ENCODE peak calls at places on chromosomes 11 and 22, in six cellular contexts. One of them, this sample, is unnamed. For H3K4me1, the result is how much of the 10 kb centered on the place peaks cover.

GRCh38 chr11:35006389-35007128 is 90.1 kb downstream of the PDHX start:
- DNase-seq in sigmoid colon: no peak
- DNase-seq in psoas muscle: no peak
- DNase-seq in IMR-90: peak
- DNase-seq in cardiac muscle cell: no peak
- DNase-seq in SJSA1: no peak
- DNase-seq in this sample: no peak

GRCh38 chr11:69337211-69337721 is 43.3 kb downstream of the MYEOV start:
- DNase-seq in cardiac muscle cell: no peak
- DNase-seq in sigmoid colon: no peak
- DNase-seq in psoas muscle: no peak
- DNase-seq in IMR-90: peak
- DNase-seq in SJSA1: peak
- DNase-seq in this sample: no peak

GRCh38 chr22:45460288-45461109 is 42.2 kb upstream of the FBLN1 start:
- DNase-seq in SJSA1: no peak
- DNase-seq in sigmoid colon: peak
- DNase-seq in cardiac muscle cell: peak
- DNase-seq in psoas muscle: peak
- DNase-seq in IMR-90: peak
- DNase-seq in this sample: no peak

GRCh38 chr11:112270551-112271180 is 10.0 kb upstream of the PLET1 start:
- DNase-seq in cardiac muscle cell: no peak
- DNase-seq in IMR-90: no peak
- DNase-seq in SJSA1: no peak
- DNase-seq in psoas muscle: no peak
- DNase-seq in sigmoid colon: no peak
- DNase-seq in this sample: no peak

GRCh38 chr11:24842308-24842707 is 345.5 kb downstream of the LUZP2 start:
- DNase-seq in IMR-90: no peak
- DNase-seq in SJSA1: no peak
- DNase-seq in cardiac muscle cell: no peak
- DNase-seq in sigmoid colon: no peak
- DNase-seq in psoas muscle: no peak
- DNase-seq in this sample: no peak

GRCh38 chr11:74288161-74288560 is 23.3 kb downstream of the P4HA3 start:
- DNase-seq in sigmoid colon: no peak
- DNase-seq in psoas muscle: no peak
- DNase-seq in IMR-90: peak
- DNase-seq in SJSA1: no peak
- DNase-seq in cardiac muscle cell: peak
- DNase-seq in this sample: no peak

GRCh38 chr11:46900091-46900746 is 18.1 kb downstream of the LRP4 start:
- DNase-seq in SJSA1: no peak
- DNase-seq in cardiac muscle cell: no peak
- DNase-seq in sigmoid colon: no peak
- DNase-seq in IMR-90: no peak
- DNase-seq in psoas muscle: no peak
- DNase-seq in this sample: no peak

GRCh38 chr11:64285885-64286800 is 495 bp downstream of the GPR137 start:
- DNase-seq in cardiac muscle cell: no peak
- DNase-seq in sigmoid colon: no peak
- DNase-seq in IMR-90: no peak
- DNase-seq in SJSA1: no peak
- DNase-seq in psoas muscle: peak
- DNase-seq in this sample: no peak

GRCh38 chr11:12677131-12677530 is 2.9 kb downstream of the TEAD1 start:
- DNase-seq in cardiac muscle cell: peak
- DNase-seq in IMR-90: no peak
- DNase-seq in SJSA1: no peak
- DNase-seq in sigmoid colon: no peak
- DNase-seq in psoas muscle: no peak
- DNase-seq in this sample: no peak

GRCh38 chr11:83033972-83034672 is 37.6 kb downstream of the RAB30 start:
- DNase-seq in sigmoid colon: peak
- DNase-seq in psoas muscle: peak
- DNase-seq in IMR-90: peak
- DNase-seq in cardiac muscle cell: peak
- DNase-seq in SJSA1: no peak
- DNase-seq in this sample: no peak

GRCh38 chr22:25071720-25072119 is 119.2 kb downstream of the KIAA1671 start:
- DNase-seq in IMR-90: no peak
- DNase-seq in SJSA1: no peak
- DNase-seq in psoas muscle: no peak
- DNase-seq in cardiac muscle cell: no peak
- DNase-seq in sigmoid colon: no peak
- DNase-seq in this sample: no peak

GRCh38 chr22:44965171-44965570 is 44.6 kb downstream of the PHF21B start:
- DNase-seq in sigmoid colon: no peak
- DNase-seq in cardiac muscle cell: no peak
- DNase-seq in psoas muscle: no peak
- DNase-seq in SJSA1: no peak
- DNase-seq in IMR-90: no peak
- DNase-seq in this sample: no peak

GRCh38 chr22:49767355-49768062 is 60.2 kb downstream of the BRD1 start:
- DNase-seq in cardiac muscle cell: peak
- DNase-seq in SJSA1: no peak
- DNase-seq in sigmoid colon: peak
- DNase-seq in IMR-90: peak
- DNase-seq in psoas muscle: peak
- DNase-seq in this sample: peak

GRCh38 chr11:66259976-66260375 is 8.5 kb upstream of the RAB1B start:
- DNase-seq in SJSA1: no peak
- DNase-seq in IMR-90: no peak
- DNase-seq in sigmoid colon: no peak
- DNase-seq in cardiac muscle cell: no peak
- DNase-seq in psoas muscle: no peak
- DNase-seq in this sample: no peak

GRCh38 chr11:35483131-35483800 is 42.1 kb downstream of the PAMR1 start:
- DNase-seq in IMR-90: peak
- DNase-seq in sigmoid colon: no peak
- DNase-seq in cardiac muscle cell: peak
- DNase-seq in SJSA1: peak
- DNase-seq in psoas muscle: no peak
- DNase-seq in this sample: no peak

GRCh38 chr11:62654297-62654696 is 1.2 kb upstream of the INTS5 start:
- DNase-seq in SJSA1: no peak
- DNase-seq in psoas muscle: no peak
- DNase-seq in sigmoid colon: no peak
- DNase-seq in cardiac muscle cell: no peak
- DNase-seq in IMR-90: no peak
- DNase-seq in this sample: no peak

GRCh38 chr11:68380786-68381622 is 68.6 kb downstream of the LRP5 start:
- DNase-seq in psoas muscle: peak
- DNase-seq in sigmoid colon: peak
- DNase-seq in cardiac muscle cell: peak
- DNase-seq in IMR-90: peak
- DNase-seq in SJSA1: no peak
- DNase-seq in this sample: no peak

GRCh38 chr11:120088056-120088455 is 49.9 kb downstream of the TRIM29 start:
- DNase-seq in cardiac muscle cell: no peak
- DNase-seq in psoas muscle: no peak
- DNase-seq in IMR-90: no peak
- DNase-seq in SJSA1: no peak
- DNase-seq in sigmoid colon: no peak
- DNase-seq in this sample: no peak

GRCh38 chr11:17991799-17992433 is 20.9 kb downstream of the SERGEF start:
- DNase-seq in sigmoid colon: no peak
- DNase-seq in psoas muscle: no peak
- DNase-seq in cardiac muscle cell: peak
- DNase-seq in IMR-90: peak
- DNase-seq in SJSA1: peak
- DNase-seq in this sample: no peak

GRCh38 chr22:41682033-41682807 is 6.4 kb downstream of the SNU13 start:
- DNase-seq in cardiac muscle cell: peak
- DNase-seq in SJSA1: peak
- DNase-seq in psoas muscle: peak
- DNase-seq in sigmoid colon: peak
- DNase-seq in IMR-90: peak
- DNase-seq in this sample: no peak

GRCh38 chr11:101759771-101760450 is 154.9 kb upstream of the CEP126 start:
- DNase-seq in cardiac muscle cell: no peak
- DNase-seq in IMR-90: peak
- DNase-seq in SJSA1: no peak
- DNase-seq in psoas muscle: no peak
- DNase-seq in sigmoid colon: no peak
- DNase-seq in this sample: no peak

GRCh38 chr11:6745018-6745417 is 26.8 kb downstream of the OR2AG2 start:
- DNase-seq in sigmoid colon: no peak
- DNase-seq in SJSA1: no peak
- DNase-seq in psoas muscle: no peak
- DNase-seq in cardiac muscle cell: no peak
- DNase-seq in IMR-90: no peak
- DNase-seq in this sample: no peak
- H3K4me1 ChIP-seq in sigmoid colon: under half
- H3K4me1 ChIP-seq in SJSA1: under half
- H3K4me1 ChIP-seq in psoas muscle: under half
- H3K4me1 ChIP-seq in cardiac muscle cell: under half
- H3K4me1 ChIP-seq in IMR-90: under half
- H3K4me1 ChIP-seq in this sample: under half

GRCh38 chr22:19992921-19993355 is 23.7 kb downstream of the ARVCF start:
- DNase-seq in sigmoid colon: no peak
- DNase-seq in IMR-90: no peak
- DNase-seq in cardiac muscle cell: no peak
- DNase-seq in SJSA1: no peak
- DNase-seq in psoas muscle: peak
- DNase-seq in this sample: no peak

GRCh38 chr22:19994851-19995610 is 21.6 kb downstream of the ARVCF start:
- DNase-seq in psoas muscle: no peak
- DNase-seq in SJSA1: no peak
- DNase-seq in sigmoid colon: no peak
- DNase-seq in IMR-90: peak
- DNase-seq in cardiac muscle cell: no peak
- DNase-seq in this sample: no peak

GRCh38 chr22:19992481-19992911 is 24.1 kb downstream of the ARVCF start:
- DNase-seq in sigmoid colon: no peak
- DNase-seq in IMR-90: no peak
- DNase-seq in SJSA1: no peak
- DNase-seq in cardiac muscle cell: no peak
- DNase-seq in psoas muscle: no peak
- DNase-seq in this sample: no peak

GRCh38 chr22:19995611-19996339 is 20.8 kb downstream of the ARVCF start:
- DNase-seq in SJSA1: no peak
- DNase-seq in cardiac muscle cell: peak
- DNase-seq in sigmoid colon: no peak
- DNase-seq in psoas muscle: peak
- DNase-seq in IMR-90: no peak
- DNase-seq in this sample: no peak

GRCh38 chr22:19993926-19994325 is 22.7 kb downstream of the ARVCF start:
- DNase-seq in SJSA1: no peak
- DNase-seq in sigmoid colon: no peak
- DNase-seq in psoas muscle: no peak
- DNase-seq in IMR-90: no peak
- DNase-seq in cardiac muscle cell: no peak
- DNase-seq in this sample: no peak
- H3K4me1 ChIP-seq in SJSA1: under half
- H3K4me1 ChIP-seq in sigmoid colon: under half
- H3K4me1 ChIP-seq in psoas muscle: under half
- H3K4me1 ChIP-seq in IMR-90: under half
- H3K4me1 ChIP-seq in cardiac muscle cell: under half
- H3K4me1 ChIP-seq in this sample: under half

DNA sequence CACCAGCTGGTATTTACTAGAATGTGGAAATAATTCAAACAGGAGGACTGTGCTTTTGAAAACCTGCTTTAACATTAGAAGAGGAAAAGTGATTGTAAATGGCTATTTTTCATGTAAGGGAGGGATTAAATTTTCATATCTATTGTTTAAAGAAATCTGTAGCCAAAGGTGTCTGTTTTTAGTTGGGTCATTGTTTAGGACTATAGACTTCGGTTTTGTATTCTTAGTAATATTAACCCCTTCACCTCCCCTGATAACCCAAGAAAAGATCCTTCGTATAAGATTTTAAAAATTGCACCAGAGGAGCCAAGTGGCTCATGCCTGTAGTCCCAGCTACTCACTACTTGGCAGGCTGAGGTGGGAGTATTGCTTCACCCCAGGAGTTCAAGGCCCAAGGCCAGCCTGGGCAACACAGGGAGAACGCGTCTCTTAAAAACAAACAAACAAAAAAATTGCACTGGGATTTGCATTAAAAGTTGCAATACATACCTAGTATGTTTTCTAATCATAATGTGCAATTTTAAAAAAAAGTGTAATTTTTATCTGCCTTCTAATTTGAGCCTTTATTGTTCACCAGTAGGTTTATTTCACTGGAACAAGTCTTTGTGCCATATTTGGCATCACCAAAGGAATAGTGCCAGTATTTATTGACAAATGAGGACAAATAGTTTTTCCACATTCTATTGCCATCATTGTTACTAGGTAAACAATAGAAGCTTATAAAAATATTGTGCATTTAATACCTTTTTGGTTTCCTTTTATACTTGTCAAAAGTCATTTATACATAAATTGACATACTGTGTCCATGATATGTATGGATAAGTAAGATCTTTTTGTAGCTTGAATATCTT is 34.3 kb downstream of the MTMR3 start:
- DNase-seq in sigmoid colon: peak
- DNase-seq in IMR-90: peak
- DNase-seq in cardiac muscle cell: peak
- DNase-seq in psoas muscle: peak
- DNase-seq in SJSA1: no peak
- DNase-seq in this sample: no peak
- H3K4me1 ChIP-seq in sigmoid colon: half or more
- H3K4me1 ChIP-seq in IMR-90: under half
- H3K4me1 ChIP-seq in cardiac muscle cell: under half
- H3K4me1 ChIP-seq in psoas muscle: half or more
- H3K4me1 ChIP-seq in SJSA1: half or more
- H3K4me1 ChIP-seq in this sample: under half

GRCh38 chr11:44589301-44589700 is 23.8 kb downstream of the CD82 start:
- DNase-seq in IMR-90: peak
- DNase-seq in psoas muscle: no peak
- DNase-seq in sigmoid colon: peak
- DNase-seq in cardiac muscle cell: no peak
- DNase-seq in SJSA1: peak
- DNase-seq in this sample: no peak

GRCh38 chr11:44592125-44592643 is 26.7 kb downstream of the CD82 start:
- DNase-seq in psoas muscle: peak
- DNase-seq in IMR-90: peak
- DNase-seq in cardiac muscle cell: peak
- DNase-seq in sigmoid colon: peak
- DNase-seq in SJSA1: no peak
- DNase-seq in this sample: no peak

GRCh38 chr11:44593194-44593593 is 27.7 kb downstream of the CD82 start:
- DNase-seq in psoas muscle: peak
- DNase-seq in cardiac muscle cell: no peak
- DNase-seq in SJSA1: no peak
- DNase-seq in sigmoid colon: peak
- DNase-seq in IMR-90: no peak
- DNase-seq in this sample: no peak

GRCh38 chr11:44595006-44595405 is 29.5 kb downstream of the CD82 start:
- DNase-seq in SJSA1: no peak
- DNase-seq in IMR-90: no peak
- DNase-seq in psoas muscle: no peak
- DNase-seq in cardiac muscle cell: no peak
- DNase-seq in sigmoid colon: no peak
- DNase-seq in this sample: no peak

DNA sequence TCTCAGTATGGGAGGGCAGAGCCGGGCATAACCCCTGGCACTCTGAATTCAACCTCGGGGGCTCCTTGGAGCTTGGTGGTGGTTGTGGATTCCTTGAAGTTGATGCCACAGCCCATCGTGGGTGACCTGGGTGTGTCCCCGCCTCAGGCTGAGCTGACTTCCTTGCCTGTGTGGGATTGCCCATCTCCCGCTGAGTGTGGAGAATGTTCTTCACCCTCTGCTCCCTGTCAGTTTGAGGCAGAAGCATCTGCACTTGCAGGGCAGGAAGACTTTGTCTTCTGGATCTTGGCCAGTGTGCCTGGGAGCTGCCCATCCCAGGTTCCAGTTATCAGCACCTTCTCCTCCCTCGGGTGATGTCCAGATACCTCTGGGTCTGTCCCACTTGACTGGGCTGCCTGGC is 25.3 kb downstream of the CD82 start:
- DNase-seq in psoas muscle: no peak
- DNase-seq in cardiac muscle cell: no peak
- DNase-seq in sigmoid colon: no peak
- DNase-seq in SJSA1: no peak
- DNase-seq in IMR-90: no peak
- DNase-seq in this sample: no peak
- H3K4me1 ChIP-seq in psoas muscle: under half
- H3K4me1 ChIP-seq in cardiac muscle cell: under half
- H3K4me1 ChIP-seq in sigmoid colon: half or more
- H3K4me1 ChIP-seq in SJSA1: under half
- H3K4me1 ChIP-seq in IMR-90: under half
- H3K4me1 ChIP-seq in this sample: under half